ENCODE peak calls at places on chromosomes 11 and 22, in four cellular contexts. One of them, this sample, is unnamed.

GRCh38 chr11:17601206-17602075 is 54.4 kb downstream of the OTOG start:
- DNase-seq in CD8-positive, alpha-beta T cell: no peak
- DNase-seq in cardiac fibroblast: no peak
- DNase-seq in HCT116: no peak
- DNase-seq in this sample: no peak

GRCh38 chr11:65404638-65405339 is 17.8 kb upstream of the NEAT1 start:
- DNase-seq in cardiac fibroblast: no peak
- DNase-seq in CD8-positive, alpha-beta T cell: no peak
- DNase-seq in HCT116: no peak
- DNase-seq in this sample: no peak

GRCh38 chr11:10358696-10359095 is 53.8 kb downstream of the ADM start:
- DNase-seq in CD8-positive, alpha-beta T cell: no peak
- DNase-seq in cardiac fibroblast: no peak
- DNase-seq in HCT116: no peak
- DNase-seq in this sample: no peak

GRCh38 chr11:100799445-100799844 is 112.4 kb downstream of the ARHGAP42 start:
- DNase-seq in HCT116: no peak
- DNase-seq in cardiac fibroblast: no peak
- DNase-seq in CD8-positive, alpha-beta T cell: no peak
- DNase-seq in this sample: no peak

GRCh38 chr22:35797411-35797810 is 79.7 kb downstream of the APOL5 start:
- DNase-seq in cardiac fibroblast: no peak
- DNase-seq in CD8-positive, alpha-beta T cell: no peak
- DNase-seq in HCT116: no peak
- DNase-seq in this sample: no peak

GRCh38 chr11:96097844-96098421 is 174.0 kb upstream of the MTMR2 start:
- DNase-seq in HCT116: no peak
- DNase-seq in cardiac fibroblast: peak
- DNase-seq in CD8-positive, alpha-beta T cell: no peak
- DNase-seq in this sample: no peak

GRCh38 chr11:62842171-62842717 is 2.9 kb upstream of the WDR74 start:
- DNase-seq in CD8-positive, alpha-beta T cell: peak
- DNase-seq in cardiac fibroblast: peak
- DNase-seq in HCT116: no peak
- DNase-seq in this sample: no peak

GRCh38 chr22:35690001-35690400 is 27.7 kb upstream of the APOL5 start:
- DNase-seq in cardiac fibroblast: no peak
- DNase-seq in HCT116: no peak
- DNase-seq in CD8-positive, alpha-beta T cell: no peak
- DNase-seq in this sample: no peak

GRCh38 chr11:120184371-120184945 is 26.4 kb upstream of the OAF start:
- DNase-seq in CD8-positive, alpha-beta T cell: no peak
- DNase-seq in HCT116: no peak
- DNase-seq in cardiac fibroblast: no peak
- DNase-seq in this sample: no peak

GRCh38 chr22:23790819-23791736 is 4.3 kb downstream of the SMARCB1 start:
- DNase-seq in HCT116: no peak
- DNase-seq in cardiac fibroblast: peak
- DNase-seq in CD8-positive, alpha-beta T cell: no peak
- DNase-seq in this sample: peak

GRCh38 chr11:14971865-14972580 is at the start of gene CALCA:
- DNase-seq in cardiac fibroblast: no peak
- DNase-seq in HCT116: no peak
- DNase-seq in CD8-positive, alpha-beta T cell: no peak
- DNase-seq in this sample: no peak

GRCh38 chr22:45781459-45781858 is 109.8 kb downstream of the ATXN10 start:
- DNase-seq in cardiac fibroblast: no peak
- DNase-seq in HCT116: no peak
- DNase-seq in CD8-positive, alpha-beta T cell: no peak
- DNase-seq in this sample: no peak

GRCh38 chr22:40345801-40346177 is 511 bp upstream of the ADSL start:
- DNase-seq in CD8-positive, alpha-beta T cell: peak
- DNase-seq in HCT116: no peak
- DNase-seq in cardiac fibroblast: peak
- DNase-seq in this sample: peak

GRCh38 chr11:686451-687243 is 8.4 kb downstream of the DEAF1 start:
- DNase-seq in HCT116: no peak
- DNase-seq in CD8-positive, alpha-beta T cell: no peak
- DNase-seq in cardiac fibroblast: no peak
- DNase-seq in this sample: no peak

GRCh38 chr11:117913736-117914397 is 15.3 kb downstream of the TMPRSS13 start:
- DNase-seq in HCT116: no peak
- DNase-seq in CD8-positive, alpha-beta T cell: no peak
- DNase-seq in cardiac fibroblast: no peak
- DNase-seq in this sample: no peak

GRCh38 chr22:48445113-48445827 is 1382.4 kb downstream of the BRD1 start:
- DNase-seq in CD8-positive, alpha-beta T cell: no peak
- DNase-seq in cardiac fibroblast: no peak
- DNase-seq in HCT116: no peak
- DNase-seq in this sample: no peak

GRCh38 chr11:48005878-48006277 is 25.5 kb downstream of the PTPRJ start:
- DNase-seq in CD8-positive, alpha-beta T cell: no peak
- DNase-seq in cardiac fibroblast: no peak
- DNase-seq in HCT116: no peak
- DNase-seq in this sample: no peak

GRCh38 chr22:30396871-30397655 is at the start of gene SEC14L2:
- DNase-seq in CD8-positive, alpha-beta T cell: peak
- DNase-seq in cardiac fibroblast: peak
- DNase-seq in HCT116: peak
- DNase-seq in this sample: peak

GRCh38 chr11:129023968-129024676 is 81.5 kb upstream of the TP53AIP1 start:
- DNase-seq in HCT116: peak
- DNase-seq in cardiac fibroblast: peak
- DNase-seq in CD8-positive, alpha-beta T cell: no peak
- DNase-seq in this sample: no peak

GRCh38 chr22:45341503-45341902 is 31.8 kb downstream of the FAM118A start:
- DNase-seq in CD8-positive, alpha-beta T cell: no peak
- DNase-seq in cardiac fibroblast: no peak
- DNase-seq in HCT116: no peak
- DNase-seq in this sample: no peak

GRCh38 chr22:30301995-30302809 is 12.9 kb upstream of the CASTOR1 start:
- DNase-seq in HCT116: no peak
- DNase-seq in cardiac fibroblast: peak
- DNase-seq in CD8-positive, alpha-beta T cell: no peak
- DNase-seq in this sample: peak

GRCh38 chr11:125093502-125093901 is 17.9 kb downstream of the TMEM218 start:
- DNase-seq in CD8-positive, alpha-beta T cell: no peak
- DNase-seq in HCT116: no peak
- DNase-seq in cardiac fibroblast: no peak
- DNase-seq in this sample: no peak

GRCh38 chr11:406796-407650 is 7.8 kb downstream of the SIGIRR start:
- DNase-seq in CD8-positive, alpha-beta T cell: peak
- DNase-seq in cardiac fibroblast: peak
- DNase-seq in HCT116: peak
- DNase-seq in this sample: peak

GRCh38 chr11:9069861-9070470 is 21.4 kb downstream of the SCUBE2 start:
- DNase-seq in cardiac fibroblast: no peak
- DNase-seq in HCT116: no peak
- DNase-seq in CD8-positive, alpha-beta T cell: no peak
- DNase-seq in this sample: no peak

GRCh38 chr11:17156283-17156682 is 51.5 kb downstream of the PIK3C2A start:
- DNase-seq in CD8-positive, alpha-beta T cell: no peak
- DNase-seq in cardiac fibroblast: no peak
- DNase-seq in HCT116: no peak
- DNase-seq in this sample: no peak

GRCh38 chr11:10823152-10823579 is 14.4 kb upstream of the EIF4G2 start:
- DNase-seq in HCT116: no peak
- DNase-seq in CD8-positive, alpha-beta T cell: no peak
- DNase-seq in cardiac fibroblast: no peak
- DNase-seq in this sample: no peak

GRCh38 chr11:100328626-100329340 is 358.3 kb upstream of the ARHGAP42 start:
- DNase-seq in CD8-positive, alpha-beta T cell: no peak
- DNase-seq in cardiac fibroblast: no peak
- DNase-seq in HCT116: no peak
- DNase-seq in this sample: no peak

GRCh38 chr22:39433476-39434242 is 23.2 kb upstream of the MGAT3 start:
- DNase-seq in HCT116: no peak
- DNase-seq in CD8-positive, alpha-beta T cell: no peak
- DNase-seq in cardiac fibroblast: no peak
- DNase-seq in this sample: no peak

GRCh38 chr11:13868710-13869403 is 93.7 kb upstream of the SPON1 start:
- DNase-seq in HCT116: peak
- DNase-seq in CD8-positive, alpha-beta T cell: no peak
- DNase-seq in cardiac fibroblast: no peak
- DNase-seq in this sample: no peak

GRCh38 chr11:75066061-75066460 is 30.6 kb downstream of the OR2AT4 start:
- DNase-seq in cardiac fibroblast: no peak
- DNase-seq in HCT116: no peak
- DNase-seq in CD8-positive, alpha-beta T cell: no peak
- DNase-seq in this sample: no peak

GRCh38 chr11:43462359-43462758 is 103.6 kb downstream of the TTC17 start:
- DNase-seq in HCT116: no peak
- DNase-seq in cardiac fibroblast: no peak
- DNase-seq in CD8-positive, alpha-beta T cell: no peak
- DNase-seq in this sample: no peak

GRCh38 chr11:69587454-69588081 is 53.4 kb upstream of the CCND1 start:
- DNase-seq in CD8-positive, alpha-beta T cell: no peak
- DNase-seq in cardiac fibroblast: peak
- DNase-seq in HCT116: peak
- DNase-seq in this sample: peak

GRCh38 chr22:43210631-43211515 is 23.9 kb upstream of the TTLL12 start:
- DNase-seq in cardiac fibroblast: no peak
- DNase-seq in HCT116: no peak
- DNase-seq in CD8-positive, alpha-beta T cell: no peak
- DNase-seq in this sample: no peak

GRCh38 chr22:23892626-23893445 is 1.3 kb upstream of the MIF start:
- DNase-seq in HCT116: no peak
- DNase-seq in CD8-positive, alpha-beta T cell: no peak
- DNase-seq in cardiac fibroblast: no peak
- DNase-seq in this sample: no peak

GRCh38 chr11:20015529-20016427 is 144.5 kb downstream of the DBX1 start:
- DNase-seq in cardiac fibroblast: no peak
- DNase-seq in HCT116: no peak
- DNase-seq in CD8-positive, alpha-beta T cell: no peak
- DNase-seq in this sample: no peak

GRCh38 chr11:95799531-95799930 is 9.2 kb downstream of the CEP57 start:
- DNase-seq in cardiac fibroblast: no peak
- DNase-seq in HCT116: no peak
- DNase-seq in CD8-positive, alpha-beta T cell: no peak
- DNase-seq in this sample: no peak

GRCh38 chr11:36153581-36153980 is 135.6 kb downstream of the COMMD9 start:
- DNase-seq in HCT116: no peak
- DNase-seq in CD8-positive, alpha-beta T cell: no peak
- DNase-seq in cardiac fibroblast: no peak
- DNase-seq in this sample: no peak

GRCh38 chr11:64696045-64696444 is 27.0 kb downstream of the NRXN2 start:
- DNase-seq in HCT116: no peak
- DNase-seq in cardiac fibroblast: no peak
- DNase-seq in CD8-positive, alpha-beta T cell: no peak
- DNase-seq in this sample: no peak

GRCh38 chr22:25969286-25969685 is 200.0 kb upstream of the SEZ6L start:
- DNase-seq in HCT116: no peak
- DNase-seq in cardiac fibroblast: no peak
- DNase-seq in CD8-positive, alpha-beta T cell: no peak
- DNase-seq in this sample: no peak

GRCh38 chr11:112670806-112671570 is 290.2 kb upstream of the NCAM1 start:
- DNase-seq in CD8-positive, alpha-beta T cell: no peak
- DNase-seq in HCT116: no peak
- DNase-seq in cardiac fibroblast: no peak
- DNase-seq in this sample: no peak

DNA sequence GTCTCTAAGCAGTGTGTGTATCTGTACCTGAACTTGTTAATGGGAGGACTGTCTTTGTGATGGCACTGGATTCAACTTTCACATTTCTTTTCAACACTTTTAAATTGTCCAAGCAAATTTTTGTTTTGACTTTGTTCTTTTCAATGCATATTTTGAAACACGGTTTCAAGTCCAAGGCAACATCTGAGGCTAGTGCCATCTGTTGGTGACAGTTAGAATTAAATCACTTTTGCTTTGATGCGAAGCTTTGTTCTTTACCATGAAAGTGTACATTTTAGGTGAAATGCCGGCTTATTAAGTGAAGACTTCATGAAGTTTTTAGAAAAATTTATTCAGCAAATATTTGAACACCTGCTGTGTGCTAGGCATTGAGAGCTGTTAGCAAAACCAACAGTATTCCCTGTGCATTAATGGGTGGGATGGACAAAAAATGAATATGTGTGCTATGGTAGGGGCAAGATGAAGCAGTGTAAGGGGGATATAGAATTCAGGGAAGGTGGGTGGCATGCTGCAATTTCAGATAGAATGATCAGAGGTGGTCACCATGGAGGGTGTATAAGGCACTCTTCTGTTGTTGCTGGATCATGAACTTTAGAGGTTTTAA is 70.2 kb downstream of the DDX10 start:
- DNase-seq in HCT116: peak
- DNase-seq in cardiac fibroblast: peak
- DNase-seq in CD8-positive, alpha-beta T cell: no peak
- DNase-seq in this sample: no peak
- TF ChIP-seq CTCF in HCT116: no peak
- TF ChIP-seq CTCF in cardiac fibroblast: peak
- TF ChIP-seq CTCF in CD8-positive, alpha-beta T cell: peak
- TF ChIP-seq CTCF in this sample: peak

GRCh38 chr11:90434858-90435257 is 212.0 kb upstream of the CHORDC1 start:
- DNase-seq in cardiac fibroblast: no peak
- DNase-seq in HCT116: no peak
- DNase-seq in CD8-positive, alpha-beta T cell: no peak
- DNase-seq in this sample: no peak
- TF ChIP-seq CTCF in cardiac fibroblast: no peak
- TF ChIP-seq CTCF in HCT116: no peak
- TF ChIP-seq CTCF in CD8-positive, alpha-beta T cell: no peak
- TF ChIP-seq CTCF in this sample: no peak

GRCh38 chr11:60607483-60607882 is 91.9 kb upstream of the MS4A8 start:
- DNase-seq in HCT116: no peak
- DNase-seq in CD8-positive, alpha-beta T cell: no peak
- DNase-seq in cardiac fibroblast: no peak
- DNase-seq in this sample: no peak
- TF ChIP-seq CTCF in HCT116: no peak
- TF ChIP-seq CTCF in CD8-positive, alpha-beta T cell: no peak
- TF ChIP-seq CTCF in cardiac fibroblast: no peak
- TF ChIP-seq CTCF in this sample: no peak

DNA sequence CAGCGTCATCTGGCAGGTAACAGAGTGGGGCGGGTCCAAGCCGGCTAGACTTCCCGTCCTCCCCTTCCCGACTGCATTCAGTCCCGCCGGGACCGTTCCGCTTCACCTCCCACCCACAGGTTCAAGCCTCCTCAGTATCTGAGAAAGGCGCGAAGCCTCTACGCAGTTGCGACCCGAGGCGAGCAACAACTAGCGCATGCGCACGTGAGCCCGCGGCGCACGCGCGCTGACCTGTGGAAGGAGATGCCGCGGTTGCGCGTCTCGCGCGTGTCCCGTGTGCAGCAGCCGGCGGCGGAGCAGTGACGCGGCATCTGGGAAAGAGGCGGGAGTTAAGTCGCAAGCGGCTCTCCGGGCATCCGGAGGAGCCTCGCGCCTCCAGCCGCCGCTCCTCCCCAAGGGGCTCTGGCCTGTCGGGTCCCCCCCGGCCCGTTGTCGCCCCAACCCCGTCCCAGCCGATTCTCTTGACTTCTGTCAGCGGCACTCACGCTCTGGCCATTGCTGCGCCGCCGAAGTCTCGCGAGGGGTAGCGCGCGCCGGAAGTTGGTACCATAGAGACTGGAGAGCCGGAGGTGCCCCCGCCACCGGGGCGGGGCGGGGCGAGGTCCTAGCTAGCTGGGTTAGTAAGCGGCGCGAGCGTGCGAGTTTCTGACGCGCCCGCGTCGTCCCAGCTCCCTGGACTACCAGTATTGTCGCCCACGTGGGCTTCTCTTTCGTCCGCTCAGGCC is at the start of gene THAP7:
- DNase-seq in HCT116: peak
- DNase-seq in CD8-positive, alpha-beta T cell: peak
- DNase-seq in cardiac fibroblast: peak
- DNase-seq in this sample: peak
- TF ChIP-seq CTCF in HCT116: no peak
- TF ChIP-seq CTCF in CD8-positive, alpha-beta T cell: no peak
- TF ChIP-seq CTCF in cardiac fibroblast: no peak
- TF ChIP-seq CTCF in this sample: no peak

This sample was measured in HFFc6.